ENCODE peak calls at places on chromosomes 13 and 19, in five cellular contexts. L is body of pancreas, X is BJ, H is MM.1S, R is AG09309. Z is an unnamed sample.

GRCh38 chr13:94620286-94620896 is 18.7 kb downstream of the GPR180 start:
- DNase-seq in H (peak; percentile 50), R (no peak), L (peak; percentile 25), X (no peak), Z (no peak)

GRCh38 chr13:25732146-25732865 is 319.5 kb downstream of the SHISA2 start:
- DNase-seq in X (no peak), L (no peak), R (no peak), H (no peak), Z (no peak)

GRCh38 chr13:30049692-30050091 is 199.3 kb upstream of the UBL3 start:
- DNase-seq in H (no peak), L (no peak), R (no peak), X (no peak), Z (no peak)

GRCh38 chr19:49057636-49058234 is at the start of gene CGB7:
- DNase-seq in H (no peak), L (peak; percentile 85), R (no peak), X (no peak), Z (peak; percentile 79)

GRCh38 chr13:103351035-103351828 is 285.0 kb upstream of the SLC10A2 start:
- DNase-seq in R (no peak), X (no peak), H (no peak), L (peak; percentile 10), Z (no peak)

GRCh38 chr19:12990447-12990846 is 4.8 kb upstream of the NFIX start:
- DNase-seq in X (no peak), H (no peak), R (no peak), L (no peak), Z (no peak)

GRCh38 chr19:22421797-22422196 is 349 bp downstream of the ZNF98 start:
- DNase-seq in X (no peak), L (no peak), H (no peak), R (no peak), Z (no peak)

GRCh38 chr19:12052057-12052570 is 647 bp downstream of the ZNF878 start:
- DNase-seq in L (peak; percentile 11), X (no peak), H (no peak), R (no peak), Z (no peak)

GRCh38 chr19:40601061-40601973 is at the start of gene LTBP4:
- DNase-seq in X (no peak), L (peak; percentile 58), H (peak; percentile 14), R (no peak), Z (peak; percentile 91)

GRCh38 chr19:19381007-19381926 is 24.2 kb upstream of the GATAD2A start:
- DNase-seq in R (no peak), L (peak; percentile 65), X (no peak), H (peak; percentile 64), Z (no peak)

GRCh38 chr19:3243851-3244700 is 19.6 kb downstream of the CELF5 start:
- DNase-seq in X (no peak), H (peak; percentile 67), L (no peak), R (peak; percentile 1), Z (peak; percentile 39)

GRCh38 chr13:26340812-26341211 is 86.9 kb downstream of the CDK8 start:
- DNase-seq in H (no peak), L (no peak), R (no peak), X (no peak), Z (no peak)

GRCh38 chr13:73608157-73608516 is 526.1 kb downstream of the KLF12 start:
- DNase-seq in H (no peak), L (no peak), R (no peak), X (no peak), Z (no peak)

GRCh38 chr19:49676136-49676689 is 858 bp upstream of the PRMT1 start:
- DNase-seq in L (peak; percentile 88), X (peak; percentile 52), R (peak; percentile 81), H (peak; percentile 87), Z (peak; percentile 89)

GRCh38 chr13:85985791-85986190 is 186.6 kb upstream of the SLITRK6 start:
- DNase-seq in R (no peak), H (no peak), X (no peak), L (no peak), Z (no peak)

GRCh38 chr13:110211046-110211445 is 95.9 kb downstream of the COL4A1 start:
- DNase-seq in H (no peak), L (no peak), R (no peak), X (no peak), Z (no peak)

GRCh38 chr19:19110410-19111137 is 27.7 kb downstream of the TMEM161A start:
- DNase-seq in L (no peak), R (no peak), X (no peak), H (no peak), Z (peak; percentile 39)

GRCh38 chr19:48842744-48843162 is 6.5 kb upstream of the HSD17B14 start:
- DNase-seq in R (no peak), X (no peak), H (peak; percentile 50), L (peak; percentile 49), Z (peak; percentile 61)

GRCh38 chr19:30689474-30689873 is 317.3 kb downstream of the ZNF536 start:
- DNase-seq in H (no peak), L (no peak), X (no peak), R (no peak), Z (no peak)

GRCh38 chr19:52991484-52991883 is 22.2 kb upstream of the ERVV-1 start:
- DNase-seq in X (peak; percentile 4), R (peak; percentile 2), H (no peak), L (no peak), Z (no peak)

GRCh38 chr19:52995711-52996110 is 18.0 kb upstream of the ERVV-1 start:
- DNase-seq in L (no peak), X (no peak), H (no peak), R (no peak), Z (no peak)

GRCh38 chr19:52991021-52991420 is 22.7 kb upstream of the ERVV-1 start:
- DNase-seq in X (no peak), H (no peak), L (no peak), R (no peak), Z (no peak)

GRCh38 chr19:52993342-52994178 is 20.2 kb upstream of the ERVV-1 start:
- DNase-seq in R (peak; percentile 20), H (no peak), X (peak; percentile 6), L (peak; percentile 84), Z (peak; percentile 88)

DNA sequence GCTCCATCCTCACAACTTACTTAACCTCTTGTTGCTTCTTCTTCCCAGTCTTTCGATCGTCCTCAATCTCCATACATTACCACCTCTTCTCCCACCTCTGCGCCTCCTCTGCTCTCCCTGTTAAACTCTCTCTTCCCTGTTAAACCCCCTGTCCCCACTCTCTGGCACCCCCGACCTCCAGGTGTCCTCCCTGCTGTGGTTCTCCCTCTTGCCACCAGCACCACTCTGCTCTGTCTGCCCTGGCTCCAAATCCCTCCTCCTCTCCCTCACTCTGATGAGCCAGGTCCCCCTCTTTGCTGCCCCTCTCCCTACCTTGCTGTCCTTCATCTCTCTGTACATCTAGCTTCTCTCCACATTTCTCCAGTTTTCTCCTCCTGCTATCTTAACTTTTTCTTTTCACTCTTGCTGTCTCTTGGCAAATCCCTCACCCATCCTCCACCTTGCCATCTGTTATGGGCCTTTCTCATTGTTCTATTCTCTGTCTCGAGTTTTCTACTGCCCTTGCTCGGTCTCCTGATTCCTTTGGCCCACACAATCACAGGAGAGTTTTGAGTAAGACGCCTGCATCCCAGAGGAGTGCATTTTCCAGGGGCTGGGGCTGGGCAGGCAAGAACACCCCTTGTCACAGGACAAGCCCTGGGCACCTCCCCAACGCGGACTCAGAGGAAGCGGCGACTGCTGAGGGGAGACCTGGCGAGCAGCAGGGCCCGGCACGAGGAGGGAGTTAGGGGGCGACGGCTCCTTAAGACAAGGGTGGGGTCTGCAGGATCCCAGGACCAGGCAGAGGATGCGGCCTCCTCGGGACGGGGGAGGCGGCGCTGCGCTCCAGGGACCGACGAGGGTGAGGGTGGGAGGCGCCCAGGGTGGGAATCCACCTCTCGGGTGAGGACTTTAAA is 21.4 kb upstream of the ERVV-1 start:
- DNase-seq in L (peak; percentile 9), X (no peak), H (no peak), R (no peak), Z (peak; percentile 52)
- H3K4me3 ChIP-seq in L (no peak overlapping the region), X (peak overlapping the region; percentile 53), H (no peak overlapping the region), R (peak overlapping the region; percentile 51), Z (peak overlapping the region; percentile 57)

GRCh38 chr19:45471116-45471865 is 3.5 kb downstream of the FOSB start:
- DNase-seq in R (no peak), X (no peak), H (no peak), L (peak; percentile 30), Z (no peak)

GRCh38 chr19:45468803-45469131 is 971 bp downstream of the FOSB start:
- DNase-seq in H (no peak), L (no peak), X (no peak), R (no peak), Z (no peak)

GRCh38 chr19:45469132-45469834 is 1.5 kb downstream of the FOSB start:
- DNase-seq in X (no peak), L (peak; percentile 95), H (peak; percentile 96), R (peak; percentile 78), Z (peak; percentile 94)

GRCh38 chr19:45470147-45471081 is 2.6 kb downstream of the FOSB start:
- DNase-seq in H (no peak), X (no peak), R (peak; percentile 48), L (peak; percentile 35), Z (peak; percentile 66)

DNA sequence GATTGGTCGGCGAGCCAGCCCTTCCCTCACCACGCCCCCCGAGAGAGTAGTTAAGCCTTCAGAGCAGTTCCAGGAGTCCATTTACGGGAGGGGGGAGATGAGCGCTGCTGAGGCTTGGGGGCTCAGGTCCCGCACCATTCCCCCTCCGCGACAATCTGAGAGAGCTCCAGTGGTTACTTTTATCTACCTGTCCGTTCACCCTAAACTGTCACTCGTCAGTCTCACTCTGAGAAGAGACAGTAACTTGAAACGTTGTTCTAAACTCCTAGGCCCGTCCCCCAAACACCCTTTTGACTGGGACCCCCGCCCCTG is 2.0 kb downstream of the FOSB start:
- DNase-seq in L (no peak), X (no peak), H (peak; percentile 85), R (no peak), Z (no peak)
- H3K4me3 ChIP-seq in L (peak overlapping the region; percentile 7), X (peak overlapping the region; percentile 77), H (peak overlapping the region; percentile 83), R (peak overlapping the region; percentile 78), Z (peak overlapping the region; percentile 53)

DNA sequence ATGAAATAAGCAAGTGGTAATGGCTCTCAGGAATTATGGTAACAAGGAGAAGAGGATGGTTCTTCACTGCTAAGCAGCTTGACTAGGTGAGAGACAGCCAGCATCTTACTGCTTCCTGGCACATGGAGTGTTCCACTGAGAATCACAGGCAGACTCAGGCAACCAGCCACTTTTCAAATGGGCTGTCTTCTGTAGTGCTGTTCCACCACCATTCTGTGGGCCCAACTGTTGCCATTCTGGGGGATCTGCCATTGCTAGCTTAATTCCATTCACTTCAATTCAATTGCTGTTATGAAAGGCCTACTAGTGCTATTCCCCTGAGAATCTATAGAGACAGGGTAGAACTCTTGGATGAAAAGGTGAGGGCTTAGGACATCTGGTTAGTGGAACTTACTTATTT is 341.9 kb downstream of the KCNRG start:
- DNase-seq in L (no peak), H (no peak), X (no peak), R (no peak), Z (no peak)
- H3K4me3 ChIP-seq in L (no peak overlapping the region), H (no peak overlapping the region), X (no peak overlapping the region), R (no peak overlapping the region), Z (no peak overlapping the region)

GRCh38 chr13:65416784-65417183 is 1813.4 kb downstream of the PCDH9 start:
- DNase-seq in R (no peak), H (no peak), L (no peak), X (no peak), Z (no peak)

GRCh38 chr13:65414187-65414586 is 1815.9 kb downstream of the PCDH9 start:
- DNase-seq in H (no peak), X (no peak), R (no peak), L (no peak), Z (no peak)

DNA sequence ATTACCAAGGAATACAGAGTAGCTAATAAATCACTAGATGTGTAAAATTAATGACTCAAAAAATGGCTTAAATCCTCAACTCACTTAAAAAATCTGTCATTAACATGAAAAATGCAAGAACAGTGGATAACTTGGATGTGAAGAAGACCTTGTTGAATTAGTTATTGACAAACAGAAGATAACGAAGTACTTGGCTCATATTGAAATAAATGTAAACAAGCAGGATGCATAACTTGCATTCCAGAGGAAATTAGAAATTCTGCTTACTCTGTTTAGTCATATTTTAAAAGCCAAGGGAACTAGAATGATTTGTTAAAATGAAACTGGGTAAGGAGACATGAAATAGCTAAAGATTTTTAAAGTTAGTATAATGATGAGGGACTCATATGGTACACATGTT is 1812.2 kb downstream of the PCDH9 start:
- DNase-seq in L (no peak), R (no peak), H (no peak), X (no peak), Z (no peak)
- H3K4me3 ChIP-seq in L (no peak overlapping the region), R (no peak overlapping the region), H (no peak overlapping the region), X (no peak overlapping the region), Z (no peak overlapping the region)